ENCODE peak calls at places on chromosomes 7 and 10, in seven cellular contexts. A is NCI-H510A treated with DMSO at 0.1 percent for 48 hours; I is activated CD8-positive, alpha-beta memory T cell treated with anti-CD3 and anti-CD28 coated beads, Interleukin-2, amount 50 U/mL, for 4 hours; Z is stomach; F is HFF-Myc; Y is CD4-positive, CD25-positive, alpha-beta regulatory T cell; D is activated gamma-delta T cell treated with Interleukin-2 at 50 U/mL for 16 hours. L is an unnamed sample.

GRCh38 chr10:122102146-122102866 is 113.3 kb downstream of the TACC2 start:
- DNase-seq in A (no peak), I (no peak), Z (no peak), F (no peak), Y (no peak), D (no peak), L (no peak)

GRCh38 chr10:104253106-104253505 is 1.6 kb upstream of the GSTO1 start:
- DNase-seq in A (no peak), I (peak), Z (no peak), F (no peak), Y (no peak), D (no peak), L (no peak)

GRCh38 chr7:105584165-105584564 is 2.9 kb upstream of the EFCAB10 start:
- DNase-seq in A (no peak), I (no peak), Z (no peak), F (no peak), Y (no peak), D (no peak), L (no peak)

GRCh38 chr7:5872326-5872725 is 8.3 kb upstream of the OCM start:
- DNase-seq in A (peak), I (no peak), Z (no peak), F (no peak), Y (no peak), D (no peak), L (no peak)

GRCh38 chr10:116147162-116147906 is 125.7 kb downstream of the GFRA1 start:
- DNase-seq in A (no peak), I (no peak), Z (no peak), F (no peak), Y (no peak), D (no peak), L (no peak)

GRCh38 chr7:151126500-151127137 is 40.3 kb downstream of the AGAP3 start:
- DNase-seq in A (no peak), I (no peak), Z (peak), F (no peak), Y (no peak), D (no peak), L (peak)

GRCh38 chr10:121683803-121684202 is 85.6 kb upstream of the FGFR2 start:
- DNase-seq in A (no peak), I (no peak), Z (no peak), F (no peak), Y (no peak), D (no peak), L (no peak)

GRCh38 chr10:35331894-35332640 is 4.2 kb upstream of the CCNY start:
- DNase-seq in A (peak), I (no peak), Z (no peak), F (peak), Y (no peak), D (no peak), L (no peak)

GRCh38 chr7:2185715-2186114 is 47.0 kb downstream of the MAD1L1 start:
- DNase-seq in A (no peak), I (no peak), Z (no peak), F (no peak), Y (no peak), D (no peak), L (no peak)

GRCh38 chr7:142185069-142185468 is 72.8 kb downstream of the PRSS58 start:
- DNase-seq in A (no peak), I (no peak), Z (no peak), F (no peak), Y (no peak), D (no peak), L (no peak)

GRCh38 chr10:132774179-132774904 is 11.6 kb downstream of the NKX6-2 start:
- DNase-seq in A (no peak), I (no peak), Z (peak), F (no peak), Y (no peak), D (no peak), L (no peak)

GRCh38 chr7:27734583-27734982 is 5.4 kb upstream of the TAX1BP1 start:
- DNase-seq in A (no peak), I (no peak), Z (no peak), F (no peak), Y (no peak), D (no peak), L (no peak)

GRCh38 chr10:107481881-107482280 is 317.4 kb upstream of the SORCS1 start:
- DNase-seq in A (no peak), I (no peak), Z (no peak), F (no peak), Y (no peak), D (no peak), L (no peak)

GRCh38 chr10:85447690-85448089 is 918.9 kb downstream of the GRID1 start:
- DNase-seq in A (no peak), I (no peak), Z (no peak), F (no peak), Y (no peak), D (no peak), L (no peak)

GRCh38 chr7:154623399-154623798 is 379.5 kb downstream of the PAXIP1 start:
- DNase-seq in A (no peak), I (no peak), Z (no peak), F (no peak), Y (no peak), D (no peak), L (no peak)

GRCh38 chr7:18125536-18125935 is 97.9 kb upstream of the PRPS1L1 start:
- DNase-seq in A (no peak), I (no peak), Z (no peak), F (no peak), Y (no peak), D (no peak), L (no peak)